ENCODE peak calls at places on chromosomes 2 and 18, in seven cellular contexts. One of them, this sample, is unnamed.

GRCh38 chr2:49033394-49033793 is 120.9 kb downstream of the FSHR start:
- DNase-seq in esophagus squamous epithelium: no peak
- DNase-seq in astrocyte of the spinal cord: no peak
- DNase-seq in right atrium auricular region: no peak
- DNase-seq in fibroblast of mammary gland: no peak
- DNase-seq in dorsolateral prefrontal cortex: no peak
- DNase-seq in mesendoderm: no peak
- DNase-seq in this sample: no peak

GRCh38 chr18:5891361-5892215 is 3.7 kb downstream of the TMEM200C start:
- DNase-seq in esophagus squamous epithelium: no peak
- DNase-seq in astrocyte of the spinal cord: no peak
- DNase-seq in right atrium auricular region: no peak
- DNase-seq in fibroblast of mammary gland: no peak
- DNase-seq in dorsolateral prefrontal cortex: no peak
- DNase-seq in mesendoderm: no peak
- DNase-seq in this sample: no peak

GRCh38 chr2:211354481-211354880 is 798.1 kb downstream of the CPS1 start:
- DNase-seq in esophagus squamous epithelium: no peak
- DNase-seq in astrocyte of the spinal cord: no peak
- DNase-seq in right atrium auricular region: no peak
- DNase-seq in fibroblast of mammary gland: no peak
- DNase-seq in dorsolateral prefrontal cortex: no peak
- DNase-seq in mesendoderm: no peak
- DNase-seq in this sample: no peak

GRCh38 chr2:233354500-233354924 is 218 bp downstream of the DGKD start:
- DNase-seq in esophagus squamous epithelium: no peak
- DNase-seq in astrocyte of the spinal cord: no peak
- DNase-seq in right atrium auricular region: no peak
- DNase-seq in fibroblast of mammary gland: no peak
- DNase-seq in dorsolateral prefrontal cortex: no peak
- DNase-seq in mesendoderm: no peak
- DNase-seq in this sample: no peak

GRCh38 chr2:189799531-189799930 is 15.3 kb downstream of the PMS1 start:
- DNase-seq in esophagus squamous epithelium: no peak
- DNase-seq in astrocyte of the spinal cord: peak; percentile 82
- DNase-seq in right atrium auricular region: no peak
- DNase-seq in fibroblast of mammary gland: peak; percentile 84
- DNase-seq in dorsolateral prefrontal cortex: no peak
- DNase-seq in mesendoderm: no peak
- DNase-seq in this sample: no peak

GRCh38 chr18:5543854-5544389 is at the start of gene EPB41L3:
- DNase-seq in esophagus squamous epithelium: no peak
- DNase-seq in astrocyte of the spinal cord: peak; percentile 35
- DNase-seq in right atrium auricular region: no peak
- DNase-seq in fibroblast of mammary gland: peak; percentile 16
- DNase-seq in dorsolateral prefrontal cortex: no peak
- DNase-seq in mesendoderm: peak; percentile 69
- DNase-seq in this sample: no peak

GRCh38 chr18:30903566-30903965 is 139.0 kb downstream of the DSC3 start:
- DNase-seq in esophagus squamous epithelium: no peak
- DNase-seq in astrocyte of the spinal cord: peak; percentile 84
- DNase-seq in right atrium auricular region: no peak
- DNase-seq in fibroblast of mammary gland: peak; percentile 46
- DNase-seq in dorsolateral prefrontal cortex: no peak
- DNase-seq in mesendoderm: no peak
- DNase-seq in this sample: no peak

GRCh38 chr2:181985632-181986205 is at the start of gene PPP1R1C:
- DNase-seq in esophagus squamous epithelium: no peak
- DNase-seq in astrocyte of the spinal cord: no peak
- DNase-seq in right atrium auricular region: no peak
- DNase-seq in fibroblast of mammary gland: no peak
- DNase-seq in dorsolateral prefrontal cortex: no peak
- DNase-seq in mesendoderm: no peak
- DNase-seq in this sample: no peak

GRCh38 chr18:13241083-13241892 is 22.7 kb downstream of the LDLRAD4 start:
- DNase-seq in esophagus squamous epithelium: no peak
- DNase-seq in astrocyte of the spinal cord: no peak
- DNase-seq in right atrium auricular region: no peak
- DNase-seq in fibroblast of mammary gland: no peak
- DNase-seq in dorsolateral prefrontal cortex: no peak
- DNase-seq in mesendoderm: no peak
- DNase-seq in this sample: no peak

GRCh38 chr2:128215897-128216645 is 102.6 kb downstream of the HS6ST1 start:
- DNase-seq in esophagus squamous epithelium: no peak
- DNase-seq in astrocyte of the spinal cord: peak; percentile 57
- DNase-seq in right atrium auricular region: no peak
- DNase-seq in fibroblast of mammary gland: no peak
- DNase-seq in dorsolateral prefrontal cortex: no peak
- DNase-seq in mesendoderm: no peak
- DNase-seq in this sample: peak; percentile 75

GRCh38 chr2:240651185-240651584 is 25.9 kb downstream of the GPR35 start:
- DNase-seq in esophagus squamous epithelium: no peak
- DNase-seq in astrocyte of the spinal cord: no peak
- DNase-seq in right atrium auricular region: peak; percentile 30
- DNase-seq in fibroblast of mammary gland: no peak
- DNase-seq in dorsolateral prefrontal cortex: no peak
- DNase-seq in mesendoderm: no peak
- DNase-seq in this sample: no peak

GRCh38 chr2:42227491-42227890 is 58.3 kb downstream of the EML4 start:
- DNase-seq in esophagus squamous epithelium: no peak
- DNase-seq in astrocyte of the spinal cord: no peak
- DNase-seq in right atrium auricular region: no peak
- DNase-seq in fibroblast of mammary gland: no peak
- DNase-seq in dorsolateral prefrontal cortex: no peak
- DNase-seq in mesendoderm: no peak
- DNase-seq in this sample: no peak

GRCh38 chr2:222655406-222655747 is 515 bp downstream of the FARSB start:
- DNase-seq in esophagus squamous epithelium: no peak
- DNase-seq in astrocyte of the spinal cord: peak; percentile 33
- DNase-seq in right atrium auricular region: no peak
- DNase-seq in fibroblast of mammary gland: peak; percentile 42
- DNase-seq in dorsolateral prefrontal cortex: no peak
- DNase-seq in mesendoderm: peak; percentile 23
- DNase-seq in this sample: peak; percentile 33

GRCh38 chr2:235639387-235639786 is 145.5 kb downstream of the AGAP1 start:
- DNase-seq in esophagus squamous epithelium: no peak
- DNase-seq in astrocyte of the spinal cord: peak; percentile 81
- DNase-seq in right atrium auricular region: peak; percentile 93
- DNase-seq in fibroblast of mammary gland: peak; percentile 93
- DNase-seq in dorsolateral prefrontal cortex: peak; percentile 72
- DNase-seq in mesendoderm: peak; percentile 70
- DNase-seq in this sample: no peak

GRCh38 chr2:186422226-186422625 is 63.8 kb upstream of the ZC3H15 start:
- DNase-seq in esophagus squamous epithelium: no peak
- DNase-seq in astrocyte of the spinal cord: peak; percentile 81
- DNase-seq in right atrium auricular region: peak; percentile 75
- DNase-seq in fibroblast of mammary gland: peak; percentile 99
- DNase-seq in dorsolateral prefrontal cortex: no peak
- DNase-seq in mesendoderm: no peak
- DNase-seq in this sample: no peak

GRCh38 chr2:142180820-142181533 is 50.2 kb upstream of the LRP1B start:
- DNase-seq in esophagus squamous epithelium: no peak
- DNase-seq in astrocyte of the spinal cord: no peak
- DNase-seq in right atrium auricular region: no peak
- DNase-seq in fibroblast of mammary gland: peak; percentile 11
- DNase-seq in dorsolateral prefrontal cortex: no peak
- DNase-seq in mesendoderm: peak; percentile 87
- DNase-seq in this sample: peak; percentile 28

DNA sequence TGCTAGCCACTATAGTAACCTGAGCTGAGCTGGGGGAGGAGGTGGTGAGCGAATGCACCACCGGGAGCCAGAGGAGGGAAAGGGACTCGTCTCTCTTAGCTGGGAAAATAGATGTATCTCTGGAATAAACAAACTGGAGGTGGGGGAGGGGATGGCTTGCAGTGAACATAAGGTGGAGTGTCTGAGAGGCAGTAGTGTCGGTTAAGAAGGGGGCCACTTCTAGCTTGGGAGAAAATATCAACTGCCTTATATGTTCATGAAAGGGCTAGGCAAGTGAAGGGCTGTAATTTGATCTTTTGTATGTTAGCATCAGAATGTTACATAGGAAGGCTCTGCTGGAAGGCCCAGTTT is 2.2 kb downstream of the SETBP1 start:
- DNase-seq in esophagus squamous epithelium: no peak
- DNase-seq in astrocyte of the spinal cord: peak; percentile 38
- DNase-seq in right atrium auricular region: no peak
- DNase-seq in fibroblast of mammary gland: peak; percentile 16
- DNase-seq in dorsolateral prefrontal cortex: no peak
- DNase-seq in mesendoderm: peak; percentile 94
- DNase-seq in this sample: no peak
- H3K4me3 ChIP-seq in esophagus squamous epithelium: peak overlapping the region; percentile 70
- H3K4me3 ChIP-seq in astrocyte of the spinal cord: peak overlapping the region; percentile 10
- H3K4me3 ChIP-seq in right atrium auricular region: peak overlapping the region; percentile 79
- H3K4me3 ChIP-seq in fibroblast of mammary gland: no peak overlapping the region
- H3K4me3 ChIP-seq in dorsolateral prefrontal cortex: no peak overlapping the region
- H3K4me3 ChIP-seq in mesendoderm: no peak overlapping the region
- H3K4me3 ChIP-seq in this sample: no peak overlapping the region

GRCh38 chr2:201122276-201122675 is 6.3 kb downstream of the CFLAR start:
- DNase-seq in esophagus squamous epithelium: no peak
- DNase-seq in astrocyte of the spinal cord: no peak
- DNase-seq in right atrium auricular region: no peak
- DNase-seq in fibroblast of mammary gland: peak; percentile 89
- DNase-seq in dorsolateral prefrontal cortex: no peak
- DNase-seq in mesendoderm: peak; percentile 34
- DNase-seq in this sample: no peak

GRCh38 chr2:201118121-201118956 is 2.4 kb downstream of the CFLAR start:
- DNase-seq in esophagus squamous epithelium: peak; percentile 59
- DNase-seq in astrocyte of the spinal cord: peak; percentile 85
- DNase-seq in right atrium auricular region: peak; percentile 95
- DNase-seq in fibroblast of mammary gland: peak; percentile 74
- DNase-seq in dorsolateral prefrontal cortex: peak; percentile 68
- DNase-seq in mesendoderm: peak; percentile 70
- DNase-seq in this sample: peak; percentile 82

GRCh38 chr2:201116959-201117734 is 1.2 kb downstream of the CFLAR start:
- DNase-seq in esophagus squamous epithelium: no peak
- DNase-seq in astrocyte of the spinal cord: peak; percentile 87
- DNase-seq in right atrium auricular region: peak; percentile 89
- DNase-seq in fibroblast of mammary gland: peak; percentile 94
- DNase-seq in dorsolateral prefrontal cortex: no peak
- DNase-seq in mesendoderm: peak; percentile 26
- DNase-seq in this sample: peak; percentile 94

GRCh38 chr2:201118957-201119848 is 3.2 kb downstream of the CFLAR start:
- DNase-seq in esophagus squamous epithelium: no peak
- DNase-seq in astrocyte of the spinal cord: peak; percentile 69
- DNase-seq in right atrium auricular region: no peak
- DNase-seq in fibroblast of mammary gland: peak; percentile 44
- DNase-seq in dorsolateral prefrontal cortex: no peak
- DNase-seq in mesendoderm: peak; percentile 62
- DNase-seq in this sample: no peak

GRCh38 chr2:201120500-201120899 is 4.5 kb downstream of the CFLAR start:
- DNase-seq in esophagus squamous epithelium: no peak
- DNase-seq in astrocyte of the spinal cord: no peak
- DNase-seq in right atrium auricular region: no peak
- DNase-seq in fibroblast of mammary gland: no peak
- DNase-seq in dorsolateral prefrontal cortex: no peak
- DNase-seq in mesendoderm: no peak
- DNase-seq in this sample: no peak
- H3K4me3 ChIP-seq in esophagus squamous epithelium: peak overlapping the region; percentile 66
- H3K4me3 ChIP-seq in astrocyte of the spinal cord: no peak overlapping the region
- H3K4me3 ChIP-seq in right atrium auricular region: peak overlapping the region; percentile 96
- H3K4me3 ChIP-seq in fibroblast of mammary gland: no peak overlapping the region
- H3K4me3 ChIP-seq in dorsolateral prefrontal cortex: peak overlapping the region; percentile 22
- H3K4me3 ChIP-seq in mesendoderm: no peak overlapping the region
- H3K4me3 ChIP-seq in this sample: no peak overlapping the region

DNA sequence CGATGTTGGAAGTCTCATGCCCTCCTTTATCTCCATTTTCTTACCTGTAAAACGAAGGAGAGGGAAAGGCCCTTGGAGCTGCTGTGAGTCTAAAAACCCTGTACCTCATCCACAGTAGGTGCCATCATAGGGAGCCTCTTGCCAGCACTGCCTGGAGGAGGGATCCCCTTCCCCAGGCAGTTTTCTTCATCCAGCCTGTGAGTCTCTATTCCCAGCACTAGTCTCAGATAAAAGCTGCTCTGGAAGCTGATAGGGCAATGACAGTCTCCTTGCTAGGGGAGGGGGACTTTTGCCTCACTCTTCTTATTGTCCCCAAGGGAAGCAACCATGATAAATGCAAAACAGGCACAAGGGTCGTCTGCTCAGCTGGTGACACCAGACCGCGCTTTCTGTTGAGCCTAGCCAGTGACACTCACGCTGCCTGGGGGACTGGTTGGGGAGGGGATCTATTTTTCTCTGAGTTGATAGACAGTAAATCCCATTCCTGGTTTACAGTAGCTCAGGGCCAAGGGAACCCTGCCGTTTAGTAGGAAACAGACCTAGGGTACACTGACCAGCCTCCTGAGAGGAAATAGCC is 139.5 kb upstream of the NABP1 start:
- DNase-seq in esophagus squamous epithelium: no peak
- DNase-seq in astrocyte of the spinal cord: no peak
- DNase-seq in right atrium auricular region: no peak
- DNase-seq in fibroblast of mammary gland: no peak
- DNase-seq in dorsolateral prefrontal cortex: no peak
- DNase-seq in mesendoderm: peak; percentile 81
- DNase-seq in this sample: no peak
- H3K4me3 ChIP-seq in esophagus squamous epithelium: no peak overlapping the region
- H3K4me3 ChIP-seq in astrocyte of the spinal cord: no peak overlapping the region
- H3K4me3 ChIP-seq in right atrium auricular region: no peak overlapping the region
- H3K4me3 ChIP-seq in fibroblast of mammary gland: no peak overlapping the region
- H3K4me3 ChIP-seq in dorsolateral prefrontal cortex: no peak overlapping the region
- H3K4me3 ChIP-seq in mesendoderm: no peak overlapping the region
- H3K4me3 ChIP-seq in this sample: no peak overlapping the region

GRCh38 chr2:98710709-98711108 is 20.2 kb downstream of the MGAT4A start:
- DNase-seq in esophagus squamous epithelium: no peak
- DNase-seq in astrocyte of the spinal cord: no peak
- DNase-seq in right atrium auricular region: no peak
- DNase-seq in fibroblast of mammary gland: no peak
- DNase-seq in dorsolateral prefrontal cortex: no peak
- DNase-seq in mesendoderm: no peak
- DNase-seq in this sample: no peak

GRCh38 chr2:98713332-98714015 is 17.5 kb downstream of the MGAT4A start:
- DNase-seq in esophagus squamous epithelium: no peak
- DNase-seq in astrocyte of the spinal cord: no peak
- DNase-seq in right atrium auricular region: no peak
- DNase-seq in fibroblast of mammary gland: no peak
- DNase-seq in dorsolateral prefrontal cortex: no peak
- DNase-seq in mesendoderm: no peak
- DNase-seq in this sample: no peak

GRCh38 chr2:98708396-98709186 is 22.3 kb downstream of the MGAT4A start:
- DNase-seq in esophagus squamous epithelium: no peak
- DNase-seq in astrocyte of the spinal cord: no peak
- DNase-seq in right atrium auricular region: no peak
- DNase-seq in fibroblast of mammary gland: no peak
- DNase-seq in dorsolateral prefrontal cortex: no peak
- DNase-seq in mesendoderm: no peak
- DNase-seq in this sample: no peak

GRCh38 chr2:98712145-98712544 is 18.8 kb downstream of the MGAT4A start:
- DNase-seq in esophagus squamous epithelium: no peak
- DNase-seq in astrocyte of the spinal cord: no peak
- DNase-seq in right atrium auricular region: no peak
- DNase-seq in fibroblast of mammary gland: no peak
- DNase-seq in dorsolateral prefrontal cortex: no peak
- DNase-seq in mesendoderm: no peak
- DNase-seq in this sample: no peak

DNA sequence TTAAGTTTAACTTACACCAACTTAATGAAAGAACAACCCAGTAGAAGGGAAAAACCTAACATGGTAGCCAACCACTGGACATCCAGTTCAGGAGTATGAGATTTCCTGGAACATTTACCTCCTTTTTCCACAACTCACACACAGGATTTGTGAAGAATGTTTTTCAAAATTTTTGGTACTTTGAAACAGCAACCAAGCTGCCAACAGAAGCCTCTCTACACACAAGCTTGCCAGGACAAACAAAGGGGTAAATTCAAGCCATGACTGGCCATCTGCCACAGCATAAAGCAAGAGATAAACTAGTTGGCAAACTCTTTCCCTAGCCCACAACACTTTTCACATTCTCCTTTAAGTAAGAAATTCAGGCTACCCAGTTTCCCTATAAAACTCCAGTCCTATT is 21.4 kb downstream of the MGAT4A start:
- DNase-seq in esophagus squamous epithelium: no peak
- DNase-seq in astrocyte of the spinal cord: no peak
- DNase-seq in right atrium auricular region: no peak
- DNase-seq in fibroblast of mammary gland: no peak
- DNase-seq in dorsolateral prefrontal cortex: no peak
- DNase-seq in mesendoderm: no peak
- DNase-seq in this sample: no peak
- H3K4me3 ChIP-seq in esophagus squamous epithelium: no peak overlapping the region
- H3K4me3 ChIP-seq in astrocyte of the spinal cord: no peak overlapping the region
- H3K4me3 ChIP-seq in right atrium auricular region: no peak overlapping the region
- H3K4me3 ChIP-seq in fibroblast of mammary gland: no peak overlapping the region
- H3K4me3 ChIP-seq in dorsolateral prefrontal cortex: peak overlapping the region; percentile 8
- H3K4me3 ChIP-seq in mesendoderm: no peak overlapping the region
- H3K4me3 ChIP-seq in this sample: no peak overlapping the region